ENCODE peak calls at places on chromosomes 6 and 20, in nine cellular contexts. One of them, this sample, is unnamed.

GRCh38 chr20:57658447-57659130 is 38.4 kb upstream of the ZBP1 start:
- DNase-seq in mucosa of descending colon: no peak
- DNase-seq in GM12864: no peak
- DNase-seq in HepG2: no peak
- DNase-seq in K562: no peak
- DNase-seq in epithelial cell of esophagus: no peak
- DNase-seq in astrocyte of the spinal cord: no peak
- DNase-seq in lower leg skin: peak; percentile 86
- DNase-seq in BJ: no peak
- DNase-seq in this sample: no peak

GRCh38 chr6:34349226-34349625 is 43.2 kb downstream of the NUDT3 start:
- DNase-seq in HepG2: no peak
- DNase-seq in K562: no peak
- DNase-seq in epithelial cell of esophagus: no peak
- DNase-seq in lower leg skin: no peak
- DNase-seq in BJ: no peak
- DNase-seq in mucosa of descending colon: no peak
- DNase-seq in astrocyte of the spinal cord: no peak
- DNase-seq in GM12864: no peak
- DNase-seq in this sample: no peak

GRCh38 chr6:47180633-47181032 is 129.1 kb downstream of the TNFRSF21 start:
- DNase-seq in mucosa of descending colon: no peak
- DNase-seq in epithelial cell of esophagus: peak; percentile 93
- DNase-seq in K562: no peak
- DNase-seq in BJ: no peak
- DNase-seq in GM12864: no peak
- DNase-seq in lower leg skin: no peak
- DNase-seq in astrocyte of the spinal cord: peak; percentile 61
- DNase-seq in HepG2: peak; percentile 61
- DNase-seq in this sample: no peak

GRCh38 chr6:165082631-165083030 is 226.8 kb downstream of the C6orf118 start:
- DNase-seq in epithelial cell of esophagus: no peak
- DNase-seq in lower leg skin: no peak
- DNase-seq in GM12864: no peak
- DNase-seq in mucosa of descending colon: no peak
- DNase-seq in K562: no peak
- DNase-seq in HepG2: no peak
- DNase-seq in astrocyte of the spinal cord: no peak
- DNase-seq in BJ: no peak
- DNase-seq in this sample: no peak

GRCh38 chr20:18019068-18019467 is 38.6 kb downstream of the OVOL2 start:
- DNase-seq in BJ: no peak
- DNase-seq in K562: peak; percentile 35
- DNase-seq in mucosa of descending colon: no peak
- DNase-seq in GM12864: no peak
- DNase-seq in epithelial cell of esophagus: peak; percentile 46
- DNase-seq in HepG2: peak; percentile 46
- DNase-seq in lower leg skin: no peak
- DNase-seq in astrocyte of the spinal cord: no peak
- DNase-seq in this sample: peak; percentile 74

GRCh38 chr20:62155428-62156253 is 12.1 kb downstream of the SS18L1 start:
- DNase-seq in mucosa of descending colon: no peak
- DNase-seq in astrocyte of the spinal cord: no peak
- DNase-seq in BJ: no peak
- DNase-seq in epithelial cell of esophagus: peak; percentile 85
- DNase-seq in K562: no peak
- DNase-seq in lower leg skin: no peak
- DNase-seq in GM12864: no peak
- DNase-seq in HepG2: peak; percentile 64
- DNase-seq in this sample: no peak

GRCh38 chr6:2275207-2275891 is 29.9 kb upstream of the GMDS start:
- DNase-seq in GM12864: no peak
- DNase-seq in mucosa of descending colon: no peak
- DNase-seq in lower leg skin: no peak
- DNase-seq in epithelial cell of esophagus: no peak
- DNase-seq in BJ: no peak
- DNase-seq in astrocyte of the spinal cord: peak; percentile 44
- DNase-seq in K562: no peak
- DNase-seq in HepG2: no peak
- DNase-seq in this sample: no peak

GRCh38 chr6:43016935-43017334 is 2.9 kb downstream of the KLHDC3 start:
- DNase-seq in GM12864: no peak
- DNase-seq in mucosa of descending colon: no peak
- DNase-seq in K562: no peak
- DNase-seq in lower leg skin: no peak
- DNase-seq in epithelial cell of esophagus: no peak
- DNase-seq in BJ: no peak
- DNase-seq in HepG2: no peak
- DNase-seq in astrocyte of the spinal cord: no peak
- DNase-seq in this sample: no peak

GRCh38 chr6:157823523-157824370 is 701 bp downstream of the SNX9 start:
- DNase-seq in BJ: no peak
- DNase-seq in lower leg skin: peak; percentile 86
- DNase-seq in astrocyte of the spinal cord: peak; percentile 80
- DNase-seq in mucosa of descending colon: peak; percentile 66
- DNase-seq in epithelial cell of esophagus: peak; percentile 88
- DNase-seq in K562: peak; percentile 74
- DNase-seq in HepG2: peak; percentile 67
- DNase-seq in GM12864: no peak
- DNase-seq in this sample: peak; percentile 79

GRCh38 chr6:169891421-169891820 is 140.0 kb downstream of the ERMARD start:
- DNase-seq in mucosa of descending colon: no peak
- DNase-seq in lower leg skin: peak; percentile 50
- DNase-seq in epithelial cell of esophagus: no peak
- DNase-seq in BJ: no peak
- DNase-seq in GM12864: no peak
- DNase-seq in astrocyte of the spinal cord: no peak
- DNase-seq in K562: no peak
- DNase-seq in HepG2: no peak
- DNase-seq in this sample: no peak

GRCh38 chr6:150922137-150922536 is 56.6 kb downstream of the MTHFD1L start:
- DNase-seq in lower leg skin: no peak
- DNase-seq in K562: no peak
- DNase-seq in GM12864: no peak
- DNase-seq in HepG2: no peak
- DNase-seq in mucosa of descending colon: no peak
- DNase-seq in BJ: no peak
- DNase-seq in astrocyte of the spinal cord: no peak
- DNase-seq in epithelial cell of esophagus: no peak
- DNase-seq in this sample: no peak

GRCh38 chr6:903746-904145 is 210.8 kb upstream of the EXOC2 start:
- DNase-seq in lower leg skin: no peak
- DNase-seq in BJ: no peak
- DNase-seq in HepG2: no peak
- DNase-seq in mucosa of descending colon: no peak
- DNase-seq in K562: no peak
- DNase-seq in astrocyte of the spinal cord: peak; percentile 52
- DNase-seq in GM12864: no peak
- DNase-seq in epithelial cell of esophagus: no peak
- DNase-seq in this sample: no peak

GRCh38 chr20:5065489-5066383 is 54.0 kb downstream of the PCNA start:
- DNase-seq in BJ: peak; percentile 59
- DNase-seq in lower leg skin: peak; percentile 87
- DNase-seq in GM12864: no peak
- DNase-seq in HepG2: peak; percentile 84
- DNase-seq in astrocyte of the spinal cord: peak; percentile 94
- DNase-seq in epithelial cell of esophagus: peak; percentile 99
- DNase-seq in K562: no peak
- DNase-seq in mucosa of descending colon: peak; percentile 72
- DNase-seq in this sample: no peak

GRCh38 chr20:3804254-3804751 is 8.2 kb downstream of the CDC25B start:
- DNase-seq in mucosa of descending colon: peak; percentile 49
- DNase-seq in BJ: no peak
- DNase-seq in epithelial cell of esophagus: peak; percentile 77
- DNase-seq in HepG2: no peak
- DNase-seq in GM12864: no peak
- DNase-seq in astrocyte of the spinal cord: no peak
- DNase-seq in lower leg skin: no peak
- DNase-seq in K562: no peak
- DNase-seq in this sample: no peak

GRCh38 chr20:478949-479429 is 16.7 kb upstream of the TBC1D20 start:
- DNase-seq in lower leg skin: no peak
- DNase-seq in mucosa of descending colon: no peak
- DNase-seq in GM12864: peak; percentile 41
- DNase-seq in BJ: no peak
- DNase-seq in HepG2: peak; percentile 84
- DNase-seq in astrocyte of the spinal cord: peak; percentile 78
- DNase-seq in K562: peak; percentile 28
- DNase-seq in epithelial cell of esophagus: peak; percentile 74
- DNase-seq in this sample: peak; percentile 54

GRCh38 chr6:168060521-168060931 is 18.5 kb downstream of the FRMD1 start:
- DNase-seq in GM12864: no peak
- DNase-seq in mucosa of descending colon: peak; percentile 77
- DNase-seq in lower leg skin: no peak
- DNase-seq in epithelial cell of esophagus: no peak
- DNase-seq in BJ: no peak
- DNase-seq in HepG2: peak; percentile 64
- DNase-seq in astrocyte of the spinal cord: peak; percentile 37
- DNase-seq in K562: peak; percentile 76
- DNase-seq in this sample: no peak
- TF ChIP-seq CTCF in GM12864: no peak
- TF ChIP-seq CTCF in mucosa of descending colon: peak; percentile 58
- TF ChIP-seq CTCF in lower leg skin: no peak
- TF ChIP-seq CTCF in epithelial cell of esophagus: no peak
- TF ChIP-seq CTCF in BJ: peak; percentile 55
- TF ChIP-seq CTCF in HepG2: peak; percentile 99
- TF ChIP-seq CTCF in astrocyte of the spinal cord: peak; percentile 66
- TF ChIP-seq CTCF in K562: peak; percentile 71
- TF ChIP-seq CTCF in this sample: no peak

GRCh38 chr20:35562541-35563110 is 20.7 kb downstream of the ERGIC3 start:
- DNase-seq in K562: no peak
- DNase-seq in astrocyte of the spinal cord: no peak
- DNase-seq in epithelial cell of esophagus: no peak
- DNase-seq in lower leg skin: no peak
- DNase-seq in GM12864: no peak
- DNase-seq in mucosa of descending colon: no peak
- DNase-seq in BJ: no peak
- DNase-seq in HepG2: no peak
- DNase-seq in this sample: no peak

GRCh38 chr20:35560105-35560511 is 18.2 kb downstream of the ERGIC3 start:
- DNase-seq in epithelial cell of esophagus: peak; percentile 6
- DNase-seq in lower leg skin: no peak
- DNase-seq in HepG2: no peak
- DNase-seq in BJ: no peak
- DNase-seq in GM12864: no peak
- DNase-seq in astrocyte of the spinal cord: no peak
- DNase-seq in mucosa of descending colon: no peak
- DNase-seq in K562: peak; percentile 10
- DNase-seq in this sample: no peak

GRCh38 chr20:35560541-35560940 is 18.7 kb downstream of the ERGIC3 start:
- DNase-seq in mucosa of descending colon: no peak
- DNase-seq in astrocyte of the spinal cord: no peak
- DNase-seq in GM12864: no peak
- DNase-seq in epithelial cell of esophagus: no peak
- DNase-seq in lower leg skin: no peak
- DNase-seq in K562: no peak
- DNase-seq in BJ: no peak
- DNase-seq in HepG2: no peak
- DNase-seq in this sample: no peak

GRCh38 chr20:35561268-35561667 is 19.4 kb downstream of the ERGIC3 start:
- DNase-seq in K562: peak; percentile 28
- DNase-seq in HepG2: peak; percentile 50
- DNase-seq in GM12864: no peak
- DNase-seq in mucosa of descending colon: no peak
- DNase-seq in BJ: no peak
- DNase-seq in lower leg skin: no peak
- DNase-seq in astrocyte of the spinal cord: peak; percentile 49
- DNase-seq in epithelial cell of esophagus: peak; percentile 33
- DNase-seq in this sample: no peak

GRCh38 chr20:35561671-35562070 is 19.8 kb downstream of the ERGIC3 start:
- DNase-seq in astrocyte of the spinal cord: no peak
- DNase-seq in mucosa of descending colon: no peak
- DNase-seq in lower leg skin: no peak
- DNase-seq in BJ: no peak
- DNase-seq in K562: peak; percentile 42
- DNase-seq in GM12864: no peak
- DNase-seq in HepG2: no peak
- DNase-seq in epithelial cell of esophagus: peak; percentile 27
- DNase-seq in this sample: no peak
- TF ChIP-seq CTCF in astrocyte of the spinal cord: no peak
- TF ChIP-seq CTCF in mucosa of descending colon: no peak
- TF ChIP-seq CTCF in lower leg skin: no peak
- TF ChIP-seq CTCF in BJ: no peak
- TF ChIP-seq CTCF in K562: no peak
- TF ChIP-seq CTCF in GM12864: no peak
- TF ChIP-seq CTCF in HepG2: no peak
- TF ChIP-seq CTCF in epithelial cell of esophagus: no peak
- TF ChIP-seq CTCF in this sample: no peak

DNA sequence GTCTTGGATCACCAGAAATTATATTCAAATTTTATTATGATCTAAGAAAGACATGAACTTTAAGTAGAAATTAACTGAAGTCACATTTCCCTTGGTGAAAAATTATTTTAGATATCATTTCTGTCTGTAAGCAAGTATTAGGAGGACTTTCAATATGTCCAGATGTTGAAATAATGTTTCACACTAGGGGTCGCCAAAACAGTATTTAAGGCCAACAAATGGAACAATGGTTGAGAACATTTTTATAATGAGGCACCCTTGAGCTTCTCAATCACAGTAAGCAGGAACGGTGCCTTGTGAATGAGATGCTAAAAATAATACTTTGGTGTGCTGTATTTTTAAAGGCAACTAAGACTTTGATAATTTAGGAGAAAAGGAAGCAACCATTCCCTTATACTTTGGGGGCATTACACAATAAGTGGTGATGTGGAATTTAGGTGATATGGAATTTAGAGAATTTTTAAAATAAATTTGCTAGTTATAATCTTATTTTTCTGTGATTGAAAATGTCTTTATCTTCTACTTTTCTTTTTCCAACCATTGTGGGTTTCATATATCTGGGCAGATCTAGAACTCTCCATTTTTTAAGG is 9.6 kb upstream of the SF3B5 start:
- DNase-seq in lower leg skin: no peak
- DNase-seq in BJ: peak; percentile 21
- DNase-seq in GM12864: peak; percentile 57
- DNase-seq in epithelial cell of esophagus: peak; percentile 77
- DNase-seq in mucosa of descending colon: no peak
- DNase-seq in astrocyte of the spinal cord: peak; percentile 81
- DNase-seq in K562: peak; percentile 31
- DNase-seq in HepG2: peak; percentile 74
- DNase-seq in this sample: peak; percentile 69
- TF ChIP-seq CTCF in lower leg skin: no peak
- TF ChIP-seq CTCF in BJ: peak; percentile 62
- TF ChIP-seq CTCF in GM12864: peak; percentile 60
- TF ChIP-seq CTCF in epithelial cell of esophagus: peak; percentile 54
- TF ChIP-seq CTCF in mucosa of descending colon: peak; percentile 17
- TF ChIP-seq CTCF in astrocyte of the spinal cord: peak; percentile 47
- TF ChIP-seq CTCF in K562: peak; percentile 89
- TF ChIP-seq CTCF in HepG2: peak; percentile 84
- TF ChIP-seq CTCF in this sample: peak; percentile 28

DNA sequence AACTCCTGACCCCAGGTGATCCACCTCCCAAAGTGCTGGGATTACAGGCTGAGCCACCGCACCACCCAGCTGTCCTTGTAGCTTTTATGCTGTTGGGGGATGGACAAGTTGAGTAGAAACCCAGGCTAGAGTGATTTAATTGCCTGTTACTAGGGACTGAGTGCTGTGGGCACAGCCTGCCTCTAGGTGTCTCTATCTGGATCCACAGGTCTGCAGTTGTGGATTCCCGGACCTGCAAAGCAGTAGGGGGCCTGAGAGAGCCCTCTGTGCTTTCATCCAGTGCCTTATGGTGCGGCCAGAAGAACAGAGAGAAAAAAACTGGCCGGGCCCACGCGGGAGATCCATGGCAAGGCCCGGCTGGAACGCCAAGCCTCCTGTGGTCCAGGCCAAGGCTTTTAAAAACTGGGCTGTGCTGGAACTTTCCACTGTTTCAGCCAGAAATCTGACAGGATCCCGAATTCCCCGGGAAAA is 5.1 kb downstream of the SIRPA start:
- DNase-seq in astrocyte of the spinal cord: peak; percentile 75
- DNase-seq in GM12864: no peak
- DNase-seq in epithelial cell of esophagus: peak; percentile 76
- DNase-seq in BJ: peak; percentile 31
- DNase-seq in lower leg skin: no peak
- DNase-seq in HepG2: peak; percentile 89
- DNase-seq in K562: peak; percentile 36
- DNase-seq in mucosa of descending colon: no peak
- DNase-seq in this sample: peak; percentile 57
- TF ChIP-seq CTCF in astrocyte of the spinal cord: peak; percentile 84
- TF ChIP-seq CTCF in GM12864: peak; percentile 69
- TF ChIP-seq CTCF in epithelial cell of esophagus: peak; percentile 77
- TF ChIP-seq CTCF in BJ: peak; percentile 80
- TF ChIP-seq CTCF in lower leg skin: no peak
- TF ChIP-seq CTCF in HepG2: peak; percentile 83
- TF ChIP-seq CTCF in K562: peak; percentile 78
- TF ChIP-seq CTCF in mucosa of descending colon: peak; percentile 24
- TF ChIP-seq CTCF in this sample: peak; percentile 42